ENCODE peak calls at places on chromosome 21, in six cellular contexts. V is 8988T; Q is memory B cell; E is fibroblast of lung; C is GM23338; W is effector CD4-positive, alpha-beta T cell. X is an unnamed sample.

GRCh38 chr21:17711896-17712295 is 99.2 kb upstream of the BTG3 start:
- DNase-seq in V (no peak), Q (no peak), E (no peak), C (no peak), W (no peak), X (no peak)

GRCh38 chr21:46056450-46056903 is 41.4 kb upstream of the COL6A2 start:
- DNase-seq in V (no peak), Q (no peak), E (peak; percentile 93), C (peak; percentile 51), W (no peak), X (no peak)

GRCh38 chr21:15667010-15667409 is 62.8 kb upstream of the USP25 start:
- DNase-seq in V (no peak), Q (no peak), E (peak; percentile 65), C (no peak), W (no peak), X (no peak)

GRCh38 chr21:35120631-35121180 is 71.6 kb upstream of the RUNX1 start:
- DNase-seq in V (no peak), Q (no peak), E (no peak), C (peak; percentile 11), W (no peak), X (no peak)

GRCh38 chr21:45317401-45318145 is 29.9 kb upstream of the POFUT2 start:
- DNase-seq in V (no peak), Q (no peak), E (peak; percentile 89), C (no peak), W (no peak), X (no peak)

GRCh38 chr21:43369124-43369523 is 57.8 kb downstream of the SIK1 start:
- DNase-seq in V (no peak), Q (no peak), E (peak; percentile 43), C (no peak), W (no peak), X (peak; percentile 24)

GRCh38 chr21:16522512-16522911 is 792.7 kb downstream of the USP25 start:
- DNase-seq in V (no peak), Q (no peak), E (peak; percentile 79), C (no peak), W (no peak), X (no peak)

GRCh38 chr21:39452965-39453332 is 1.2 kb downstream of the SH3BGR start:
- DNase-seq in V (no peak), Q (no peak), E (no peak), C (no peak), W (no peak), X (no peak)

GRCh38 chr21:42199488-42200463 is 19.2 kb upstream of the ABCG1 start:
- DNase-seq in V (no peak), Q (peak; percentile 28), E (peak; percentile 44), C (no peak), W (no peak), X (no peak)

GRCh38 chr21:45877821-45878469 is 103.6 kb upstream of the COL6A1 start:
- DNase-seq in V (no peak), Q (no peak), E (no peak), C (no peak), W (no peak), X (no peak)

GRCh38 chr21:39114871-39115658 is 68.2 kb downstream of the PSMG1 start:
- DNase-seq in V (no peak), Q (no peak), E (peak; percentile 80), C (no peak), W (no peak), X (no peak)

GRCh38 chr21:45454081-45454923 is 49.3 kb downstream of the COL18A1 start:
- DNase-seq in V (no peak), Q (no peak), E (no peak), C (no peak), W (no peak), X (no peak)

GRCh38 chr21:14826630-14827029 is 238.2 kb downstream of the NRIP1 start:
- DNase-seq in V (no peak), Q (no peak), E (no peak), C (no peak), W (no peak), X (no peak)

GRCh38 chr21:31476551-31477120 is 132.6 kb upstream of the TIAM1 start:
- DNase-seq in V (no peak), Q (no peak), E (peak; percentile 7), C (no peak), W (no peak), X (no peak)

GRCh38 chr21:42652527-42653491 is 612 bp upstream of the PDE9A start:
- DNase-seq in V (peak; percentile 73), Q (no peak), E (peak; percentile 27), C (peak; percentile 68), W (no peak), X (no peak)

GRCh38 chr21:35481005-35481404 is 431.9 kb upstream of the RUNX1 start:
- DNase-seq in V (no peak), Q (no peak), E (no peak), C (no peak), W (no peak), X (no peak)

GRCh38 chr21:35503646-35504045 is 454.5 kb upstream of the RUNX1 start:
- DNase-seq in V (no peak), Q (no peak), E (peak; percentile 56), C (no peak), W (no peak), X (no peak)

GRCh38 chr21:15423676-15424445 is 305.9 kb upstream of the USP25 start:
- DNase-seq in V (no peak), Q (no peak), E (peak; percentile 14), C (peak; percentile 84), W (no peak), X (no peak)

GRCh38 chr21:44392185-44392584 is 38.8 kb downstream of the TRPM2 start:
- DNase-seq in V (no peak), Q (no peak), E (no peak), C (no peak), W (no peak), X (no peak)

GRCh38 chr21:36640260-36641244 is 58.4 kb upstream of the SIM2 start:
- DNase-seq in V (no peak), Q (no peak), E (peak; percentile 11), C (peak; percentile 60), W (no peak), X (no peak)

GRCh38 chr21:46551636-46552241 is 53.1 kb downstream of the S100B start:
- DNase-seq in V (no peak), Q (peak; percentile 14), E (no peak), C (peak; percentile 33), W (no peak), X (peak; percentile 14)

GRCh38 chr21:15701845-15702244 is 27.9 kb upstream of the USP25 start:
- DNase-seq in V (no peak), Q (no peak), E (no peak), C (no peak), W (no peak), X (no peak)

GRCh38 chr21:37047079-37047478 is 25.8 kb downstream of the PIGP start:
- DNase-seq in V (no peak), Q (no peak), E (no peak), C (no peak), W (no peak), X (no peak)

GRCh38 chr21:14243461-14243860 is 27.5 kb downstream of the RBM11 start:
- DNase-seq in V (no peak), Q (no peak), E (no peak), C (no peak), W (no peak), X (no peak)

X was measured in effector memory CD4-positive, alpha-beta T cell.